ENCODE peak calls at places on chromosomes 5 and 9, in four cellular contexts. Y, E, D and O are unnamed samples.

GRCh38 chr5:53779541-53779981 is 219.1 kb downstream of the NDUFS4 start:
- DNase-seq in Y (no peak), E (peak; percentile 36), D (no peak), O (no peak)

GRCh38 chr9:133580971-133581370 is 28.2 kb downstream of the FAM163B start:
- DNase-seq in Y (no peak), E (no peak), D (no peak), O (no peak)

GRCh38 chr5:101102506-101102905 is 199.4 kb upstream of the ST8SIA4 start:
- DNase-seq in Y (no peak), E (peak; percentile 33), D (no peak), O (no peak)

GRCh38 chr5:13987843-13988464 is 43.5 kb upstream of the DNAH5 start:
- DNase-seq in Y (no peak), E (peak; percentile 75), D (no peak), O (no peak)

GRCh38 chr9:132201780-132202703 is 40.2 kb downstream of the NTNG2 start:
- DNase-seq in Y (no peak), E (no peak), D (no peak), O (no peak)

GRCh38 chr5:43338856-43339255 is 25.6 kb upstream of the HMGCS1 start:
- DNase-seq in Y (no peak), E (no peak), D (no peak), O (no peak)

GRCh38 chr5:40401281-40401680 is 278.4 kb upstream of the PTGER4 start:
- DNase-seq in Y (no peak), E (peak; percentile 21), D (no peak), O (no peak)

GRCh38 chr9:121567142-121568100 is 67.8 kb upstream of the GGTA1 start:
- DNase-seq in Y (no peak), E (no peak), D (no peak), O (no peak)

GRCh38 chr9:133951265-133951664 is 40.9 kb downstream of the VAV2 start:
- DNase-seq in Y (no peak), E (no peak), D (no peak), O (no peak)

GRCh38 chr5:77208507-77209163 is 1.8 kb upstream of the PDE8B start:
- DNase-seq in Y (no peak), E (peak; percentile 14), D (no peak), O (no peak)

GRCh38 chr5:143354025-143354424 is 49.5 kb downstream of the NR3C1 start:
- DNase-seq in Y (no peak), E (no peak), D (no peak), O (no peak)

GRCh38 chr9:77939149-77939668 is 92.4 kb downstream of the GNAQ start:
- DNase-seq in Y (no peak), E (no peak), D (no peak), O (no peak)

GRCh38 chr5:167916706-167917105 is 374.7 kb upstream of the WWC1 start:
- DNase-seq in Y (no peak), E (no peak), D (no peak), O (no peak)

GRCh38 chr9:92850898-92851297 is 26.9 kb downstream of the ZNF484 start:
- DNase-seq in Y (no peak), E (no peak), D (no peak), O (no peak)

GRCh38 chr5:103541567-103541966 is 21.0 kb downstream of the NUDT12 start:
- DNase-seq in Y (no peak), E (no peak), D (no peak), O (no peak)

GRCh38 chr9:82332018-82332773 is 343.6 kb downstream of the SPATA31D1 start:
- DNase-seq in Y (no peak), E (peak; percentile 76), D (no peak), O (no peak)

GRCh38 chr5:39414429-39414828 is 10.4 kb downstream of the DAB2 start:
- DNase-seq in Y (no peak), E (no peak), D (no peak), O (no peak)